ENCODE peak calls at places on chromosomes 11 and 22, in four cellular contexts. P, V, A and N are unnamed samples. For H3K9me3 and H3K4me1, the result is how much of the 10 kb centered on the place peaks cover.

GRCh38 chr22:45105281-45105700 is 58.4 kb upstream of the NUP50 start:
- DNase-seq in P (no peak), A (no peak), V (peak), N (no peak)

GRCh38 chr11:130192845-130193267 is 33.3 kb downstream of the ST14 start:
- DNase-seq in V (no peak), P (no peak), A (no peak), N (no peak)

GRCh38 chr11:61787928-61788491 is 4.4 kb downstream of the TMEM258 start:
- DNase-seq in A (no peak), P (peak), V (peak), N (peak)

GRCh38 chr11:6927030-6927617 is 898 bp downstream of the ZNF215 start:
- DNase-seq in P (peak), V (no peak), A (peak), N (no peak)

GRCh38 chr11:30740071-30740470 is 153.9 kb upstream of the MPPED2 start:
- DNase-seq in V (no peak), P (no peak), A (no peak), N (no peak)

GRCh38 chr11:47918882-47919495 is 61.4 kb upstream of the PTPRJ start:
- DNase-seq in P (no peak), A (no peak), V (peak), N (no peak)

GRCh38 chr11:75155570-75156422 is 4.9 kb downstream of the SLCO2B1 start:
- DNase-seq in V (peak), P (no peak), A (no peak), N (no peak)

GRCh38 chr11:68659158-68659921 is 25.0 kb upstream of the GAL start:
- DNase-seq in P (no peak), V (peak), A (no peak), N (peak)

GRCh38 chr11:58919980-58920379 is 19.3 kb upstream of the GLYATL1 start:
- DNase-seq in V (no peak), A (no peak), P (no peak), N (no peak)

GRCh38 chr11:117497206-117497951 is 169.7 kb downstream of the CEP164 start:
- DNase-seq in V (no peak), A (no peak), P (no peak), N (no peak)

GRCh38 chr22:17117400-17117799 is 3.8 kb downstream of the TMEM121B start:
- DNase-seq in A (no peak), V (no peak), P (peak), N (no peak)

GRCh38 chr22:17118342-17118741 is 2.8 kb downstream of the TMEM121B start:
- DNase-seq in P (no peak), A (no peak), V (no peak), N (no peak)

GRCh38 chr22:17115927-17116326 is 5.2 kb downstream of the TMEM121B start:
- DNase-seq in V (no peak), P (no peak), A (no peak), N (no peak)

GRCh38 chr22:17117890-17118289 is 3.3 kb downstream of the TMEM121B start:
- DNase-seq in V (no peak), P (no peak), A (no peak), N (no peak)

GRCh38 chr22:17116931-17117330 is 4.2 kb downstream of the TMEM121B start:
- DNase-seq in P (peak), A (no peak), V (no peak), N (no peak)
- TF ChIP-seq CTCF in P (no peak), A (no peak), V (no peak), N (no peak)

GRCh38 chr11:60594998-60595637 is 79.9 kb downstream of the MS4A13 start:
- DNase-seq in P (peak), A (no peak), V (no peak), N (no peak)
- H3K9me3 ChIP-seq in P (under half), A (under half), V (under half), N (under half)

GRCh38 chr11:128477811-128478210 is 109.5 kb downstream of the ETS1 start:
- DNase-seq in P (no peak), V (no peak), A (no peak), N (no peak)
- H3K4me1 ChIP-seq in P (under half), V (under half), A (half or more), N (under half)

GRCh38 chr11:134124660-134125451 is 56.0 kb downstream of the JAM3 start:
- DNase-seq in V (peak), P (peak), A (no peak), N (peak)
- TF ChIP-seq CTCF in V (no peak), P (peak), A (no peak), N (no peak)

GRCh38 chr11:94815705-94816344 is 47.7 kb downstream of the AMOTL1 start:
- DNase-seq in P (peak), A (no peak), V (no peak), N (no peak)
- H3K9me3 ChIP-seq in P (half or more), A (under half), V (under half), N (under half)

DNA sequence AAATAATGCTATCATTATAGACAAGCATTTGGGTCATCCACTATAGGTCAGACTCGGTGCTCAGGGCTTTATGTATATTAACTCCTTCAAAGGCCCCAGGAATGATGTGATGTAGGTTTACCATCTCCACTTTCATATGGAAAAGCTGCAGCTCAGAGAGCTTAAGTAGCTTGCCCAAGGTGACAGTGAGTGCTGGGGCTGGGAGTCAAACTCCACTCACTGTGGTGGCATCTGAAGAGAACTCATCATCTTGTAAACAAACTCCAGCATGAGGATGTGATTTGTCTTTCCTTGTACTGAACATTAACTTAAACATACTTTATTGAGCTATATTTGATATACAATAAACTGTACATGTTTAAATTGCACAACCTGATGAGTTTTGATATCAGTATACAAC is 25.4 kb downstream of the TENM4 start:
- DNase-seq in P (no peak), V (no peak), A (no peak), N (no peak)
- H3K4me1 ChIP-seq in P (under half), V (under half), A (under half), N (under half)

GRCh38 chr11:43576834-43577521 is 103.6 kb upstream of the HSD17B12 start:
- DNase-seq in P (peak), A (no peak), V (peak), N (no peak)

GRCh38 chr11:43573873-43574272 is 106.7 kb upstream of the HSD17B12 start:
- DNase-seq in A (no peak), V (no peak), P (no peak), N (no peak)

GRCh38 chr11:43575931-43576833 is 104.4 kb upstream of the HSD17B12 start:
- DNase-seq in A (no peak), V (peak), P (no peak), N (no peak)

GRCh38 chr11:43574949-43575915 is 105.3 kb upstream of the HSD17B12 start:
- DNase-seq in A (no peak), V (peak), P (peak), N (peak)

GRCh38 chr11:43573233-43573632 is 107.3 kb upstream of the HSD17B12 start:
- DNase-seq in A (no peak), V (peak), P (peak), N (no peak)
- TF ChIP-seq CTCF in A (peak), V (peak), P (peak), N (peak)

DNA sequence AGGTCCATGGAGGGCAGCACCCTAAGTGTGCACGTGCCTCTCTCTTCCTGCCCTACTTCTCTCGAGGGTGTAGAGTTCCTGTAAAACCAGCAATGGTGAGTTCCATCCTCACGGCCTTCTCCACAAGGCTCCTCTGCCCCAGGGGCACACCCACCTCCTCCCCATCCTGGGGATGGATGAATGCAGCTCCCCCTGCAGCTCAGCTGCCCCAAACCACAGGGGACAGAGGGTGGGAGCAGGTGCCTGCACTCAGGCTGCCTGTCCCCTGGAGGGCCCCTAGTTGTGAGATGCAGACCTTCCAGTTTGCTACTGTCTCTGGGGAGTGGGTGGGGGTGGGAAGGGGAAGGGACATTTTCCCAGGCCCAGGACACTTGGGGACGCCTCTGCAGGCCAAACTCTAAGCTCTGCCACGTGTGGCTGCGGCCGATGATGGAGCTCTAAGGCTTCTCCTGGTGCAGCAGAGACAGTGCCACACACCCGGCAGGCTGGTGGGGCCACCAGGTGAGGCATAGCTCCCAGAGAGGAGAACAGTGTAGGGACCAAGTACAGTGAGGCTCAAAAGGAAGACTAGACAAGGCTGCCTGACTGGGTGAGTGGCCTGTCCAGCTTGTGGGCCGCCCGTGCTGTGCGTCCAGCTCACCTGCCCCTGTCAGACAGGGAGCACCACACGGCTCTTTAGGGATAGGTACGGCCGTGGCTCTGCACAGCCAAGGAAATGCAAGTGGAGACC is 540.9 kb downstream of the TBC1D22A start:
- DNase-seq in A (no peak), V (no peak), P (no peak), N (no peak)
- H3K9me3 ChIP-seq in A (under half), V (under half), P (under half), N (under half)

GRCh38 chr11:73989156-73989555 is 6.5 kb upstream of the UCP2 start:
- DNase-seq in V (peak), A (no peak), P (no peak), N (no peak)
- H3K4me1 ChIP-seq in V (under half), A (under half), P (under half), N (under half)